ENCODE peak calls at places on chromosomes 13 and 19, in five cellular contexts. U is transverse colon, X is OCI-LY7, L is GM12865, F is GM23248. C is an unnamed sample.

GRCh38 chr19:49395581-49396407 is 7.7 kb downstream of the KASH5 start:
- DNase-seq in L (peak; percentile 58), F (no peak), X (no peak), U (no peak), C (no peak)

GRCh38 chr19:6273701-6274601 is 5.8 kb downstream of the MLLT1 start:
- DNase-seq in L (no peak), X (no peak), U (peak; percentile 64), F (peak; percentile 99), C (no peak)

GRCh38 chr13:82356667-82357066 is 1525.6 kb downstream of the SLITRK1 start:
- DNase-seq in L (no peak), U (no peak), X (no peak), F (peak; percentile 10), C (no peak)

GRCh38 chr19:33293255-33294057 is 8.9 kb downstream of the CEBPA start:
- DNase-seq in F (peak; percentile 94), X (no peak), L (no peak), U (peak; percentile 54), C (no peak)

GRCh38 chr13:98796798-98797197 is 44.3 kb upstream of the SLC15A1 start:
- DNase-seq in X (no peak), L (no peak), F (no peak), U (no peak), C (no peak)

GRCh38 chr13:36965767-36966166 is 33.4 kb downstream of the ALG5 start:
- DNase-seq in U (no peak), F (peak; percentile 93), L (no peak), X (no peak), C (no peak)

GRCh38 chr13:32889986-32890565 is 126.1 kb upstream of the KL start:
- DNase-seq in U (no peak), L (no peak), X (no peak), F (peak; percentile 80), C (no peak)

GRCh38 chr13:29428310-29428991 is 167.0 kb downstream of the SLC7A1 start:
- DNase-seq in F (peak; percentile 73), L (no peak), U (no peak), X (no peak), C (no peak)

GRCh38 chr13:77358001-77358400 is 31.1 kb upstream of the MYCBP2 start:
- DNase-seq in L (no peak), F (no peak), X (no peak), U (no peak), C (no peak)

GRCh38 chr13:29753593-29754485 is 96.6 kb downstream of the UBL3 start:
- DNase-seq in L (no peak), F (peak; percentile 63), X (no peak), U (no peak), C (no peak)

GRCh38 chr19:37551123-37551993 is 43.2 kb downstream of the ZNF571 start:
- DNase-seq in L (peak; percentile 82), U (peak; percentile 42), X (no peak), F (peak; percentile 75), C (no peak)

GRCh38 chr13:67736646-67737420 is 506.7 kb upstream of the PCDH9 start:
- DNase-seq in L (peak; percentile 1), U (no peak), X (peak; percentile 1), F (peak; percentile 35), C (no peak)

GRCh38 chr13:80040219-80040976 is 300.5 kb downstream of the SPRY2 start:
- DNase-seq in L (no peak), U (no peak), X (no peak), F (peak; percentile 97), C (no peak)

GRCh38 chr19:18435185-18435841 is 2.6 kb downstream of the ISYNA1 start:
- DNase-seq in F (peak; percentile 18), U (no peak), L (no peak), X (no peak), C (no peak)

GRCh38 chr19:46579286-46579944 is 21.7 kb upstream of the CALM3 start:
- DNase-seq in X (peak; percentile 47), F (peak; percentile 44), L (peak; percentile 23), U (no peak), C (no peak)

GRCh38 chr13:34567558-34567957 is 374.5 kb upstream of the NBEA start:
- DNase-seq in F (no peak), U (no peak), X (no peak), L (no peak), C (no peak)

GRCh38 chr19:49895566-49896297 is 955 bp downstream of the IL4I1 start:
- DNase-seq in L (peak; percentile 66), F (no peak), U (no peak), X (no peak), C (no peak)

GRCh38 chr13:77136902-77137420 is 110.0 kb upstream of the FBXL3 start:
- DNase-seq in F (peak; percentile 21), L (no peak), X (no peak), U (no peak), C (no peak)

GRCh38 chr13:97932006-97932405 is 21.5 kb upstream of the IPO5 start:
- DNase-seq in X (no peak), F (no peak), L (no peak), U (no peak), C (no peak)

GRCh38 chr13:73625562-73626339 is 508.5 kb downstream of the KLF12 start:
- DNase-seq in U (no peak), X (no peak), L (no peak), F (no peak), C (peak; percentile 66)

GRCh38 chr13:79228972-79229371 is 177.1 kb downstream of the RBM26 start:
- DNase-seq in F (no peak), L (no peak), U (no peak), X (no peak), C (no peak)

GRCh38 chr19:41299755-41300089 is 10.2 kb upstream of the CCDC97 start:
- DNase-seq in X (no peak), U (peak; percentile 66), L (no peak), F (peak; percentile 86), C (peak; percentile 60)

GRCh38 chr13:113969311-113969972 is 4.4 kb downstream of the C13orf46 start:
- DNase-seq in F (no peak), X (no peak), U (no peak), L (no peak), C (no peak)

GRCh38 chr13:72204291-72204690 is 337.3 kb upstream of the DACH1 start:
- DNase-seq in L (no peak), U (no peak), X (no peak), F (no peak), C (no peak)

GRCh38 chr19:11420894-11421606 is 1.9 kb upstream of the RGL3 start:
- DNase-seq in U (no peak), F (no peak), X (no peak), L (no peak), C (no peak)

GRCh38 chr19:11423164-11423803 is 4.2 kb upstream of the RGL3 start:
- DNase-seq in F (no peak), U (no peak), X (no peak), L (no peak), C (no peak)

GRCh38 chr19:11420429-11420893 is 1.3 kb upstream of the RGL3 start:
- DNase-seq in U (no peak), X (no peak), F (peak; percentile 67), L (no peak), C (no peak)

GRCh38 chr19:11422163-11423068 is 3.3 kb upstream of the RGL3 start:
- DNase-seq in L (peak; percentile 86), X (peak; percentile 95), F (peak; percentile 74), U (peak; percentile 87), C (peak; percentile 61)

DNA sequence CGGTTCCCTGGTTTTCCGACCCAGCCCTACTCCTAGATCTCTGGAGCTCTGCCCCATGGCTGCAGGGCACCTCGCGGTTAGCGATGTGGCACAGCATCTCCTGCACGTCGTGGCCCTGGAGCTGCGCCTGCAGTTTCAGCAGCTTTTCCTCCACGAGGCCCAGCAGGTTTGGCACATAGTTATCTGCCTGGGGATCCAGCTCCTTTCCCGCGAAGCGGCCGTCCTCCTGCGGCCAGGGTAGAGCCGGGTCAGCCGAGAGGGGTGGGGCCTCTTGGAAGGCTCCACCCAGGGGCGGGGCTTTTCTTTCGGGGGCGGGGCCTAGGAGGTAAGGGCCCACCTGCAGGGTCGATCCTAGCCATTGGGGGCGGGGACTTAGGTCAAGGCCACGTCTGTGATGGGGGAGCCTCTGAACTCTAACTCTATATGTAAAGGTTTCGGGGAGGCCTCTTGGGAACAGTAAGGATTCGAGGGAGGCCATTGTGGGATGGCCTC is 2.5 kb upstream of the RGL3 start:
- DNase-seq in U (peak; percentile 63), X (peak; percentile 88), L (peak; percentile 57), F (peak; percentile 32), C (peak; percentile 33)
- H3K4me3 ChIP-seq in U (peak overlapping the region; percentile 39), X (peak overlapping the region; percentile 63), L (no peak overlapping the region), F (peak overlapping the region; percentile 61), C (peak overlapping the region; percentile 39)

DNA sequence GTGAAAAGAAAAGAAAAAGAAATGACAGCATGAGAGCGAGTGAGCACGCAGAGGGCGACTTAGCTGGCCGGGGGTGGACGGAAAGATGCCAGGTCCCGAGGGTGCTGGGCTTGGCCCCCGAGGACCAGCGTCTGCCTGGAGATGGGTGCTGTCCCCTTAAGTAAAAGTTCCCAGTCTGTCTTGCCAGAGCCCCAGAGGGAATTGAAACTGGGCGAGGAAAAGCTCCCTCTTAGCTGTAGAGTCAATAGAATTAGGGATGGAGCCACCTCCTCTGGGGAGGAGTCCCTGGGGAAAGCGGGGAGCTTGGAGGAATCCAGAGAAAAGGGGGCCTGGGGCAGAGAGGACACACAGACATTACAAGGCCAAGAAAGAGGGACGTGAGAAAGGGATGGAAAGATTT is 13.3 kb downstream of the BCAM start:
- DNase-seq in X (no peak), F (no peak), U (no peak), L (no peak), C (no peak)
- H3K4me3 ChIP-seq in X (no peak overlapping the region), F (no peak overlapping the region), U (no peak overlapping the region), L (no peak overlapping the region), C (no peak overlapping the region)

GRCh38 chr19:36009633-36010379 is 1.2 kb upstream of the SYNE4 start:
- DNase-seq in U (no peak), X (no peak), F (no peak), L (no peak), C (no peak)
- H3K4me3 ChIP-seq in U (peak overlapping the region; percentile 38), X (no peak overlapping the region), F (peak overlapping the region; percentile 73), L (peak overlapping the region; percentile 36), C (no peak overlapping the region)

DNA sequence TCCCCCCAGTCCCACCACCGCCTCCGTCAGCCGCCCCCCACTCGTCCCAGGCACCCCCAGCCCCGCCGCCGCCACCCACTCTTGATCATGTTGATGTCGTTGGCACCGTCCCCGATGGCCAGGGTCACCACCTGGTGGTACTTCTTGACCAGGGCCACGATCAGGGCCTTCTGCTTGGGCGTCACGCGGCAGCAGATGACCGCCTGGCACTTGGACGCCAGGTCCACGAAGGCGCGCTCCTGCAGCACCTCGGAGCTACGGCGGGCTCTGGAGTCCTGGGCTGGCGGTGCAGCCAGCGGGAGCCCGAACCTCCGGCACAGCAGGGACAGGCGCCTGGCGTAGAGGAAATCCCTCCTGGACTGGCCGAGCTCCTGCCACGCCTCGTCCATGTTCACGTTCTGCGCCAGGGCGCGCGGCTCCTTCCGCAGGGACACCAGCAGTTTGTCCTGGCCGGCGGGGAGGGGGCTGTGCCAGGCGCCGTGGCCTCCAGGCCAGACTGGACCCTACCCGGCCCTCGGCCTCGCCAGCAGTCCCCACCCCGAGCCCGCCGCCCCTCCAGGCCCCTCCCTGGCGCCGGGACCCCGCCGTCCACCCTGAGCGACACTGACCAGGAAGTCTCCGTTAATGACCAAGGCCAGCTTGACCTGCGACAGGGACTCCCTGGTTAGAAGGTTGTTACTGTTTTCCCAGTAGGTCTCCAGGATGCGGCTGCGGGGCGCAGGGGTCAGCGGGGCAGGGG is 22.6 kb downstream of the ATP8B3 start:
- DNase-seq in F (peak; percentile 17), U (no peak), X (no peak), L (no peak), C (no peak)
- H3K4me3 ChIP-seq in F (no peak overlapping the region), U (peak overlapping the region; percentile 16), X (no peak overlapping the region), L (no peak overlapping the region), C (no peak overlapping the region)

C was measured in Jurkat, Clone E6-1.